ENCODE peak calls at places on chromosomes 13 and 19, in six cellular contexts. T is H1, O is SK-N-SH, W is K562, N is GM12878, Q is HepG2. I is an unnamed sample.

GRCh38 chr13:73865027-73865426 is 269.2 kb downstream of the KLF12 start:
- DNase-seq in N (no peak), T (no peak), O (no peak), W (no peak), Q (no peak), I (no peak)

GRCh38 chr13:40247845-40248244 is 418.6 kb downstream of the FOXO1 start:
- DNase-seq in T (no peak), Q (no peak), W (no peak), N (no peak), O (no peak), I (no peak)

GRCh38 chr13:29924482-29924884 is 74.1 kb upstream of the UBL3 start:
- DNase-seq in Q (peak; percentile 44), N (no peak), T (no peak), O (no peak), W (no peak), I (no peak)

GRCh38 chr19:4066682-4067395 is at the start of gene ZBTB7A:
- DNase-seq in O (peak; percentile 89), W (peak; percentile 90), T (no peak), N (no peak), Q (peak; percentile 60), I (peak; percentile 76)

GRCh38 chr13:84870190-84870589 is 929.0 kb downstream of the SLITRK6 start:
- DNase-seq in W (no peak), O (no peak), T (no peak), N (no peak), Q (peak; percentile 2), I (peak; percentile 47)

GRCh38 chr19:10044390-10044789 is 31.1 kb downstream of the RDH8 start:
- DNase-seq in T (no peak), N (no peak), Q (no peak), O (no peak), W (peak; percentile 34), I (no peak)

GRCh38 chr13:30832845-30833332 is 73.2 kb upstream of the MEDAG start:
- DNase-seq in T (no peak), N (no peak), O (peak; percentile 82), Q (peak; percentile 97), W (peak; percentile 46), I (no peak)

GRCh38 chr13:27797228-27797624 is 4.9 kb downstream of the GSX1 start:
- DNase-seq in O (no peak), N (no peak), W (peak; percentile 2), T (peak; percentile 80), Q (no peak), I (no peak)

GRCh38 chr19:55643003-55643732 is at the start of gene ZNF581:
- DNase-seq in O (peak; percentile 90), T (peak; percentile 90), Q (peak; percentile 57), N (peak; percentile 59), W (peak; percentile 87), I (no peak)

GRCh38 chr13:37934339-37935191 is 65.0 kb upstream of the TRPC4 start:
- DNase-seq in W (no peak), T (peak; percentile 58), O (no peak), N (no peak), Q (no peak), I (no peak)

GRCh38 chr13:40352807-40353562 is 313.5 kb downstream of the FOXO1 start:
- DNase-seq in O (peak; percentile 25), N (no peak), W (no peak), T (no peak), Q (no peak), I (no peak)

GRCh38 chr19:18501832-18502231 is 20.0 kb downstream of the ELL start:
- DNase-seq in O (no peak), Q (no peak), T (no peak), N (no peak), W (no peak), I (no peak)

GRCh38 chr13:49772828-49773227 is 19.7 kb downstream of the KPNA3 start:
- DNase-seq in W (no peak), T (no peak), Q (no peak), N (no peak), O (no peak), I (no peak)

GRCh38 chr13:48653074-48654054 is at the start of gene CYSLTR2:
- DNase-seq in N (peak; percentile 35), O (peak; percentile 32), W (no peak), Q (no peak), T (no peak), I (peak; percentile 50)

GRCh38 chr19:39212377-39212742 is 8.3 kb upstream of the SYCN start:
- DNase-seq in Q (no peak), N (peak; percentile 2), W (peak; percentile 75), T (peak; percentile 85), O (peak; percentile 66), I (peak; percentile 47)

GRCh38 chr13:111895896-111896821 is 170.8 kb upstream of the SOX1 start:
- DNase-seq in N (no peak), O (no peak), T (peak; percentile 45), Q (no peak), W (no peak), I (no peak)

GRCh38 chr13:20303636-20304035 is 71.5 kb upstream of the GJB6 start:
- DNase-seq in Q (no peak), O (no peak), N (no peak), W (no peak), T (no peak), I (no peak)

GRCh38 chr13:51778407-51778806 is 25.6 kb downstream of the DHRS12 start:
- DNase-seq in O (no peak), T (no peak), N (no peak), Q (no peak), W (no peak), I (no peak)

GRCh38 chr19:41537789-41538188 is 38.2 kb upstream of the CEACAM21 start:
- DNase-seq in T (no peak), W (peak; percentile 50), Q (peak; percentile 6), O (no peak), N (no peak), I (peak; percentile 58)
- TF ChIP-seq CTCF in T (no peak), W (peak; percentile 79), Q (peak; percentile 43), O (peak; percentile 59), N (peak; percentile 71), I (peak; percentile 55)

DNA sequence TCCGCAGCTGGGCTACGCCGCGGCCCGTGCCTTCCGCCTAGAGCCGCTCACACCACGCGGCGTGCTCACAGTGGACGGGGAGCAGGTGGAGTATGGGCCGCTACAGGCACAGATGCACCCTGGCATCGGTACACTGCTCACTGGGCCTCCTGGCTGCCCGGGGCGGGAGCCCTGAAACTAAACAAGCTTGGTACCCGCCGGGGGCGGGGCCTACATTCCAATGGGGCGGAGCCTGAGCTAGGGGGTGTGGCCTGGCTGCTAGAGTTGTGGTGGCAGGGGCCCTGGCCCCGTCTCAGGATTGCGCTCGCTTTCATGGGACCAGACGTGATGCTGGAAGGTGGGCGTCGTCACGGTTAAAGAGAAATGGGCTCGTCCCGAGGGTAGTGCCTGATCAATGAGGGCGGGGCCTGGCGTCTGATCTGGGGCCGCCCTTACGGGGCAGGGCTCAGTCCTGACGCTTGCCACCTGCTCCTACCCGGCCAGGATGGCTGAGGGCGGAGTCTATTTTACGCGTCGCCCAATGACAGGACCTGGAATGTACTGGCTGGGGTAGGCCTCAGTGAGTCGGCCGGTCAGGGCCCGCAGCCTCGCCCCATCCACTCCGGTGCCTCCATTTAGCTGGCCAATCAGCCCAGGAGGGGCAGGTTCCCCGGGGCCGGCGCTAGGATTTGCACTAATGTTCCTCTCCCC is 7.4 kb downstream of the DBP start:
- DNase-seq in T (peak; percentile 100), N (no peak), W (peak; percentile 48), O (peak; percentile 71), Q (no peak), I (no peak)
- TF ChIP-seq GABPA in T (no peak), N (no peak), W (no peak), O (no peak), Q (no peak), I (no peak)

GRCh38 chr13:75661443-75661842 is 25.3 kb downstream of the LMO7 start:
- DNase-seq in W (no peak), T (no peak), Q (no peak), O (no peak), N (no peak), I (no peak)
- H3K27ac ChIP-seq in W (no peak overlapping the region), T (no peak overlapping the region), Q (no peak overlapping the region), O (no peak overlapping the region), N (no peak overlapping the region), I (no peak overlapping the region)

DNA sequence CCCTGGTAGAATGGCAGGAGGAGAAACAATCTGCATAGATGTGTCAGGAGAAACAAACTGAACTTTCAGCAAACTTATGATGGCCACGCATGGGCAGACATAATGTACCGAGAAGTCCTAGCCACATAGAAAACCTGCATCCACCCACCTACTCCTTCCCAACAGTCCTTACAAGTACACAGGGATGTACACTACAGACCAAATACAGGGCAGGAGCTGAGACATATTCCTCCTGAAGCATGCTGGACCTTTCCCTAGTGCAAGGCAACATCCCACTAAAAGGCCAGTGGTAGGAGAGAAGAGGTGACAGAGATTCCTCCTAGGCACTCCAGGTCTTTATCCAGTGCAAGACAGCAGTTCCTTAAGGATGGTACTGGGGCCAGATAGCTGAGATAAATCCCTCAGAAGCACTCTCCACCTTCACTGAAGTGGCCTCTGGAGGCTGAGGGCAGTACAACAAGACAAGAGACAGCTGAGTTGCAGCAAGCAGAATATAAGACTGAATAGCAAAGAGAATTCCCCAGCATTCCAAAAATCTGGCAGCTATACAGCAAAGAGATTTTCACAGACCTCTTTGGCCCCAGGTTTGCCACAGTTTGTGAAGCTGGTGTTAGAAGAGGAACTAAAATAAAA is 18.3 kb downstream of the VWA8 start:
- DNase-seq in O (no peak), W (peak; percentile 47), Q (no peak), T (no peak), N (no peak), I (no peak)
- TF ChIP-seq CTCF in O (peak; percentile 37), W (peak; percentile 41), Q (peak; percentile 9), T (peak; percentile 12), N (peak; percentile 31), I (no peak)

DNA sequence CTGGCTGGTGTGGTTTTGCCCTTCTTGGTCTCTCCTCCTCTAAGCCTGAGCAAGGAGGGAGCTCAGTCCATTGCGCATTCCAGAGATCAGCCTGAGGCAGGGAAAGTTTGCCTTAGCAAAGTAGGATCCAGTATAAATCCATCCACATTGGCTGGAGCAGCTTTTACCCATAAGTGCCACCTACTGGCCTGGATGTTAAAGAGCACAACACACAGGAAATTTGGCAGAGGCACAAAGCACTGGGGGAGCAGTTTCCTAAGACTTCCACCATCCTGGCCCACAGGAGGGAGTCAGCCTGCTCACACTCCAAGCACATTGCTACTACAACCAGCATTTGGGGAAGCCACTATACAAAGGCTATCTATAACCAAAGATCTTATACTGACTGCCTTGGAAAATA is 1124.2 kb downstream of the SLITRK1 start:
- DNase-seq in Q (peak; percentile 15), N (no peak), T (peak; percentile 53), O (peak; percentile 37), W (peak; percentile 0), I (no peak)
- TF ChIP-seq GABPA in Q (no peak), N (no peak), T (no peak), O (no peak), W (no peak), I (no peak)

DNA sequence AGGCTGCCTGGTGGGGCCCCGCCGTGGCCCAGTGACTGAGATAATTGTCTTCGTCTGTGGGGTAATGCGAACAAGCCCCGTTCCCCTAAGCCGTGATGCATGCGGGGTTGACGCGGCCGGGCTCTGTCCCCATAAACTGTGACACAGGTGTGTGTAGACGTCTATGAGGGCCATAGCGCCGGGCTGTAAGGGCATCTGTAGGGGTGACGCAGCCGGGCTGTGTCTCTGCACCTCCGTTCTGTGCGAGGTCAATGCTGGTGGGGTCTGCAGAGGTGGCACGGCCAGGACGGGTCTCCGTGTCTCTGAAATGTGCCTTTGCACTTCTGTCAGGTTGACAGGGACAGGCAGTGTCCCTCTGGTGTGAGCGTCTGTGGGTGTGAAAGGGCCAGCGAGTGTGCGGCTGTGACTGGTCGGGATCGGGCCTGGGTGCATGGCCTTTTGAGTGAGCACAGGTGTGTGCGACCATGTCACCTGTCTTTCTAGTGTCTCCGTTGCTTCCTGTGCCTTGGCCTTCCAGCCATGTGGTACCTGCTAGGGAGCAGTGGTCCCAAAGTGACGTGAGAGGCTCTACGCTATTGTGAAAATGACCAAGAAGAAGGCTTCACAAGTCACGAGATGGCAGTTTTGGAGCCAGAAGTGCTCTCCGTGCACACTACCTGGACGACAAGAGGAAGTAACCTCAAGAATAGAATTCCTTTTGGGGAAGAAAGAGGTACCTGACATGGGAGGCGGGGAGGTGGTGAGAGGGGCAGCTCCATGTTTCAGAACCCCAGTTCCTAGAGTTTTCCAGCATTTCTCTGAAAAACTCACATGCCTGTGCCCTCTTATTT is 16.4 kb upstream of the ZNF331 start:
- DNase-seq in W (no peak), Q (no peak), T (no peak), O (peak; percentile 19), N (no peak), I (no peak)
- H3K27ac ChIP-seq in W (no peak overlapping the region), Q (peak overlapping the region; percentile 36), T (peak overlapping the region; percentile 57), O (no peak overlapping the region), N (no peak overlapping the region), I (peak overlapping the region; percentile 75)